ENCODE peak calls at places on chromosomes 6 and 20, in four cellular contexts. R, S, Q and K are unnamed samples.

GRCh38 chr6:151679081-151679480 is 128.4 kb upstream of the ESR1 start:
- DNase-seq in Q (no peak), R (peak), S (no peak), K (no peak)

GRCh38 chr20:23928353-23928752 is 48.8 kb upstream of the CST5 start:
- DNase-seq in Q (no peak), R (no peak), S (no peak), K (no peak)

GRCh38 chr6:33279971-33280511 is 3.1 kb downstream of the B3GALT4 start:
- DNase-seq in Q (no peak), R (no peak), S (peak), K (no peak)

GRCh38 chr6:29679962-29680361 is 990 bp downstream of the ZFP57 start:
- DNase-seq in Q (no peak), R (no peak), S (no peak), K (no peak)

GRCh38 chr6:36827261-36828079 is 11.8 kb downstream of the CPNE5 start:
- DNase-seq in S (no peak), R (peak), Q (no peak), K (no peak)

GRCh38 chr20:54438166-54438565 is 37.2 kb upstream of the DOK5 start:
- DNase-seq in S (no peak), Q (no peak), R (no peak), K (no peak)

GRCh38 chr6:123529058-123529457 is 107.7 kb downstream of the TRDN start:
- DNase-seq in Q (no peak), R (no peak), S (no peak), K (peak)

GRCh38 chr20:6169251-6169650 is 46.4 kb upstream of the FERMT1 start:
- DNase-seq in R (no peak), Q (peak), S (no peak), K (no peak)

GRCh38 chr6:82078286-82078908 is 169.1 kb downstream of the IBTK start:
- DNase-seq in R (no peak), Q (no peak), S (no peak), K (no peak)

GRCh38 chr6:131843768-131844167 is 35.9 kb downstream of the ENPP1 start:
- DNase-seq in Q (no peak), R (no peak), S (no peak), K (no peak)

GRCh38 chr6:124961784-124962611 is at the start of gene RNF217:
- DNase-seq in R (peak), Q (peak), S (no peak), K (peak)

GRCh38 chr6:16136536-16137450 is 7.9 kb downstream of the MYLIP start:
- DNase-seq in Q (no peak), S (no peak), R (no peak), K (peak)

GRCh38 chr6:135173242-135173988 is 7.7 kb upstream of the MYB start:
- DNase-seq in R (no peak), S (no peak), Q (no peak), K (no peak)

GRCh38 chr6:151211075-151211474 is 28.7 kb upstream of the AKAP12 start:
- DNase-seq in R (no peak), S (no peak), Q (no peak), K (no peak)

GRCh38 chr20:53934421-53935352 is 135.7 kb downstream of the BCAS1 start:
- DNase-seq in S (peak), R (peak), Q (peak), K (no peak)

GRCh38 chr20:25605146-25605545 is 18.7 kb downstream of the NANP start:
- DNase-seq in R (no peak), S (no peak), Q (no peak), K (no peak)

GRCh38 chr6:130760006-130760405 is 67.2 kb upstream of the SMLR1 start:
- DNase-seq in Q (peak), R (no peak), S (peak), K (no peak)
- TF ChIP-seq CTCF in Q (peak), R (no peak), S (peak), K (no peak)

GRCh38 chr6:63571382-63571882 is 848 bp upstream of the LOC128125822 start:
- DNase-seq in S (no peak), R (no peak), Q (no peak), K (no peak)
- H3K27ac ChIP-seq in S (peak), R (peak), Q (peak), K (peak)

DNA sequence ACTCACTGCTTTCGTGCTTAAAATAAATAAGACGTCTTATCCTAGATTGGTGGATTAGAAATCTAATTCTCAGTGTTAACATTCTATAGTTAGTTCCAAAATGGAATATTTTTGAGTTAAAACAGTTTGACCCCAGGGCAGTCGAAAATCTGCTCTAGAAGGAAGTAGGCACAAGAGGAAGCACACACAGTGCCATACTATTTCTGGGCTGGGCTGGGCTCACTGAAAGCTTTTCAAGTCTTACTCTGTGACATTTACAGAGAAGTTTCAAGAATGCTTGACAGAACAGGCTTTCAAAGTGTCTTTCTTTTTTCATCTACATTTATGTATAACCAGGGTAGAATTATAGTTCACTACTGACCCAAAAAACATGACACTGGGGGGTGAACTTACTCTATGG is 209.8 kb downstream of the SOD2 start:
- DNase-seq in Q (no peak), R (no peak), S (peak), K (no peak)
- TF ChIP-seq CTCF in Q (no peak), R (no peak), S (no peak), K (no peak)

DNA sequence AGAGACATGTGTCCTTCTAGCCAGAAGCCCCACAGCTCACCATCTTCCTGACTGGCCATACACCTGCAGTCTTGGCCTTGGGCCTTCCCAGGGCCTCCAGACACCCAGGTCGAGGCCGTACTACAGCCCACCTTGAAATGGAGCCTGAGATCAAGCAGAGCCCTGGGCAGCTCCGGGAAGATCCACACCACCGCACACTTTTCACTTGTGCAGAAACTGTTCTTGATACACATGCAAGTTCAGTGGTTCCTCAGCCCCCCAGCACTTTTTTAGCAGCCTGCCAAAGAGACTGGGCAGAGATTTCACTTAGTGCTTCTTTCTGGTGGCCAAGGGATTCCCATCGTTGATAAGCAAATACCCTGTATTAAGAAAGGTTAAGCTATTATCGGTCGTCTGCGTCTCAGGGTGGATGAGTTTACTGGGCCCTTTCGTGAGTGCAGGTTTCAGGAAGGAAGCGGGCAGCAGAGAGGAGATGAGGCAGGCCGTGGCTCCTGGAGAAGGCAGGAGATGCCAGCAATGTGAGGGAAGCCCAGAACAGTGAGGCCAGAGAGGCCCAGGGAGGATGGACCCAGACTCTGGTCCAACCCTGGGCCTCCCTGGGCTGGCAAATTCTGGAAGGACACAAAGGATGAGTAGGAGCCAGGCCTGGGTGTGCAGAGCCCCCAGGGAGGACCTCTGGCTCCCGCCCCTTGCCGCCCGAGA is 11.3 kb downstream of the TFEB start:
- DNase-seq in Q (no peak), S (peak), R (no peak), K (no peak)
- H3K27ac ChIP-seq in Q (no peak), S (peak), R (peak), K (no peak)

GRCh38 chr20:60073086-60073485 is 114.9 kb downstream of the CDH26 start:
- DNase-seq in S (no peak), R (no peak), Q (no peak), K (no peak)
- TF ChIP-seq CTCF in S (no peak), R (no peak), Q (no peak), K (no peak)

GRCh38 chr6:89952361-89952680 is 58.1 kb downstream of the GJA10 start:
- DNase-seq in S (no peak), R (no peak), Q (no peak), K (no peak)
- H3K27ac ChIP-seq in S (no peak), R (no peak), Q (peak), K (no peak)

GRCh38 chr20:3781153-3781910 is at the start of gene SPEF1:
- DNase-seq in R (peak), S (peak), Q (peak), K (peak)
- TF ChIP-seq CTCF in R (peak), S (peak), Q (peak), K (no peak)

GRCh38 chr6:127397729-127398609 is 54.6 kb upstream of the ECHDC1 start:
- DNase-seq in Q (no peak), R (no peak), S (no peak), K (no peak)
- H3K27ac ChIP-seq in Q (no peak), R (no peak), S (no peak), K (no peak)

GRCh38 chr6:71510057-71510713 is 221.6 kb downstream of the OGFRL1 start:
- DNase-seq in S (peak), R (peak), Q (peak), K (peak)
- TF ChIP-seq CTCF in S (peak), R (peak), Q (peak), K (peak)

DNA sequence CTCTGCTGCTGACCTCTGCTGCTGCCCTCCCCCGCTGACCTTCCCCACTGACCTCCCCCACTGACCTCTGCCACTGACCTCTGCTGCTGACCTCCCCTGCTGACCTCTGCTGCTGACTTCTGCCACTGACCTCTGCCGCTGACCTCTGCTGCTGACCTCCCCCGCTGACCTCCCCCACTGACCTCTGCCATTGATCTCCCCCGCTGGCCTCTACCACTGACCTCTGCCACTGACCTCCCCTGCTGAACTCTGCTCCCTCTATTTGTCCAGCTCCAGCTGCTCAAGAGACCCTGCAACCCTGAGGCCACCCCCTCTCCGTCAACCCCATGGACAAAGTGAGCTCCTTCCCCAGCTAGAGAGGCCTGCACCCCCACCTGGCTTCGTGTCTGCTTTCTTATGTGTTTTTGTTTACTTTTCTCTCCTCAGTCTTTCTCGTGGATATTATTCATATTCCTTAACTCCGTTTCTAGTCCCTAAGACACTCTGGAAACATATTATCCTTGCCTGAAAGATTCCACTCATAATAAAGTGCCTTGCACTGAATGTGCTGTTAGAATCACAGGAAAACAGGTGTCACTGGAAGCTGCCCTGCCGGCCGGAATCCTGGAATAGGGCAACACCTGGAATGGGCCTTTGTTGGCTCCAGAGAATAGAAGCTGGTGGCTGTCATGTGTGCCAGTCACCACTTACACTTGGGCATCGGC is 91.1 kb upstream of the AFDN start:
- DNase-seq in R (no peak), S (no peak), Q (no peak), K (no peak)
- H3K27ac ChIP-seq in R (no peak), S (no peak), Q (no peak), K (no peak)